ENCODE peak calls at places on chromosomes 13 and 19, in six cellular contexts. One of them, this sample, is unnamed.

GRCh38 chr19:435056-435706 is 25.7 kb downstream of the SHC2 start:
- DNase-seq in WTC11: no peak
- DNase-seq in ascending aorta: no peak
- DNase-seq in heart right ventricle: no peak
- DNase-seq in BJ: no peak
- DNase-seq in astrocyte of the cerebellum: no peak
- DNase-seq in this sample: no peak

GRCh38 chr13:28707629-28708427 is 10.9 kb downstream of the SLC46A3 start:
- DNase-seq in ascending aorta: no peak
- DNase-seq in WTC11: no peak
- DNase-seq in heart right ventricle: no peak
- DNase-seq in BJ: peak
- DNase-seq in astrocyte of the cerebellum: peak
- DNase-seq in this sample: no peak

GRCh38 chr13:49810464-49810824 is 18.0 kb upstream of the KPNA3 start:
- DNase-seq in astrocyte of the cerebellum: no peak
- DNase-seq in WTC11: no peak
- DNase-seq in BJ: no peak
- DNase-seq in ascending aorta: no peak
- DNase-seq in heart right ventricle: no peak
- DNase-seq in this sample: no peak

GRCh38 chr13:72437458-72437857 is 290.0 kb downstream of the MZT1 start:
- DNase-seq in BJ: peak
- DNase-seq in astrocyte of the cerebellum: peak
- DNase-seq in ascending aorta: no peak
- DNase-seq in WTC11: no peak
- DNase-seq in heart right ventricle: no peak
- DNase-seq in this sample: no peak

GRCh38 chr13:25377244-25377962 is 5.6 kb downstream of the ATP8A2 start:
- DNase-seq in ascending aorta: no peak
- DNase-seq in astrocyte of the cerebellum: no peak
- DNase-seq in heart right ventricle: no peak
- DNase-seq in BJ: no peak
- DNase-seq in WTC11: no peak
- DNase-seq in this sample: no peak

GRCh38 chr13:85009447-85009846 is 789.8 kb downstream of the SLITRK6 start:
- DNase-seq in BJ: no peak
- DNase-seq in WTC11: no peak
- DNase-seq in ascending aorta: no peak
- DNase-seq in astrocyte of the cerebellum: no peak
- DNase-seq in heart right ventricle: no peak
- DNase-seq in this sample: no peak

GRCh38 chr13:29474991-29475390 is 120.5 kb downstream of the SLC7A1 start:
- DNase-seq in astrocyte of the cerebellum: peak
- DNase-seq in ascending aorta: no peak
- DNase-seq in WTC11: no peak
- DNase-seq in BJ: peak
- DNase-seq in heart right ventricle: no peak
- DNase-seq in this sample: no peak

GRCh38 chr19:47510516-47511127 is 4.2 kb downstream of the NAPA start:
- DNase-seq in WTC11: no peak
- DNase-seq in astrocyte of the cerebellum: no peak
- DNase-seq in heart right ventricle: no peak
- DNase-seq in ascending aorta: no peak
- DNase-seq in BJ: no peak
- DNase-seq in this sample: no peak

GRCh38 chr19:7327802-7328201 is 20.9 kb upstream of the ARHGEF18 start:
- DNase-seq in WTC11: no peak
- DNase-seq in ascending aorta: no peak
- DNase-seq in astrocyte of the cerebellum: no peak
- DNase-seq in BJ: no peak
- DNase-seq in heart right ventricle: no peak
- DNase-seq in this sample: no peak

GRCh38 chr19:45376045-45376724 is 5.8 kb upstream of the ERCC2 start:
- DNase-seq in heart right ventricle: no peak
- DNase-seq in WTC11: peak
- DNase-seq in astrocyte of the cerebellum: peak
- DNase-seq in ascending aorta: no peak
- DNase-seq in BJ: peak
- DNase-seq in this sample: peak

GRCh38 chr13:79503069-79503468 is 22.1 kb downstream of the NDFIP2 start:
- DNase-seq in heart right ventricle: no peak
- DNase-seq in BJ: no peak
- DNase-seq in WTC11: no peak
- DNase-seq in astrocyte of the cerebellum: no peak
- DNase-seq in ascending aorta: no peak
- DNase-seq in this sample: no peak

GRCh38 chr19:28424662-28425430 is 788.1 kb downstream of the UQCRFS1 start:
- DNase-seq in BJ: no peak
- DNase-seq in ascending aorta: no peak
- DNase-seq in WTC11: no peak
- DNase-seq in astrocyte of the cerebellum: no peak
- DNase-seq in heart right ventricle: no peak
- DNase-seq in this sample: no peak

GRCh38 chr19:8592231-8593009 is 15.2 kb upstream of the MYO1F start:
- DNase-seq in BJ: peak
- DNase-seq in WTC11: peak
- DNase-seq in heart right ventricle: peak
- DNase-seq in ascending aorta: peak
- DNase-seq in astrocyte of the cerebellum: peak
- DNase-seq in this sample: peak

GRCh38 chr13:99922631-99923404 is 48.7 kb downstream of the ZIC5 start:
- DNase-seq in astrocyte of the cerebellum: no peak
- DNase-seq in WTC11: no peak
- DNase-seq in heart right ventricle: no peak
- DNase-seq in BJ: no peak
- DNase-seq in ascending aorta: no peak
- DNase-seq in this sample: no peak

GRCh38 chr13:90908792-90909191 is 438.7 kb upstream of the MIR17HG start:
- DNase-seq in ascending aorta: no peak
- DNase-seq in BJ: no peak
- DNase-seq in astrocyte of the cerebellum: no peak
- DNase-seq in heart right ventricle: no peak
- DNase-seq in WTC11: no peak
- DNase-seq in this sample: no peak

GRCh38 chr19:34523408-34523807 is 41.9 kb downstream of the WTIP start:
- DNase-seq in ascending aorta: no peak
- DNase-seq in WTC11: no peak
- DNase-seq in astrocyte of the cerebellum: no peak
- DNase-seq in heart right ventricle: no peak
- DNase-seq in BJ: no peak
- DNase-seq in this sample: no peak

GRCh38 chr13:52169839-52170238 is 10.4 kb upstream of the NEK3 start:
- DNase-seq in BJ: no peak
- DNase-seq in WTC11: no peak
- DNase-seq in heart right ventricle: no peak
- DNase-seq in ascending aorta: no peak
- DNase-seq in astrocyte of the cerebellum: no peak
- DNase-seq in this sample: no peak

GRCh38 chr19:49669511-49669910 is 3.8 kb downstream of the BCL2L12 start:
- DNase-seq in heart right ventricle: no peak
- DNase-seq in WTC11: no peak
- DNase-seq in ascending aorta: no peak
- DNase-seq in BJ: no peak
- DNase-seq in astrocyte of the cerebellum: no peak
- DNase-seq in this sample: no peak

GRCh38 chr19:29769997-29770396 is 41.8 kb upstream of the CCNE1 start:
- DNase-seq in astrocyte of the cerebellum: no peak
- DNase-seq in ascending aorta: no peak
- DNase-seq in WTC11: no peak
- DNase-seq in heart right ventricle: no peak
- DNase-seq in BJ: no peak
- DNase-seq in this sample: no peak

GRCh38 chr19:58575183-58576041 is 2.3 kb upstream of the MZF1 start:
- DNase-seq in astrocyte of the cerebellum: peak
- DNase-seq in WTC11: peak
- DNase-seq in BJ: peak
- DNase-seq in ascending aorta: peak
- DNase-seq in heart right ventricle: peak
- DNase-seq in this sample: peak

GRCh38 chr13:47757681-47758080 is 243.4 kb downstream of the SUCLA2 start:
- DNase-seq in BJ: no peak
- DNase-seq in ascending aorta: no peak
- DNase-seq in astrocyte of the cerebellum: no peak
- DNase-seq in heart right ventricle: no peak
- DNase-seq in WTC11: no peak
- DNase-seq in this sample: no peak
- TF ChIP-seq CTCF in BJ: no peak
- TF ChIP-seq CTCF in ascending aorta: no peak
- TF ChIP-seq CTCF in astrocyte of the cerebellum: no peak
- TF ChIP-seq CTCF in heart right ventricle: no peak
- TF ChIP-seq CTCF in WTC11: no peak
- TF ChIP-seq CTCF in this sample: no peak

DNA sequence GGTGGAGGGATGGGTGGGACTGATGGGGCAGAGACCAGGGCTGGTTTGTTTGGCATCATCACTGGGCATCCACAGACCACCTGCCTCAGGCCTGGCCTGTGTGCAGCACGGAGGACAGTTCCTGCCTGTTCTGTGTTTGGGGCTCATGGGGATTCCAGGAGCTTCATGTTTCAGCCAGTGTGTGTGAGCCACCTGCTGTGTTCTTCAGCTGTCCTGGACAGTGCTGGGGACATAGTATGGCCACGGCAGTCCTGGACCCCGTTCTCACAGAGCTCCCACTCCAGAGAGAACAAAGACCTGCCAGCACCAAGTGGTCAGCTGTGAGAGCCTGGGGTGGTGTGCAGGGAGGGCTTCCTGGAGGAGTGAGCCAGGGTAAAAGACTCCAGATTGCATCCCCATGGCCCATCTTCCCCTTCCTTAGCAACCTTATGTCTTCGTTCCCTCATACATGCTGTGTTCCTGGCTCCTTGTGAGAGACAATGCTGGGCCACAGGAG is 2.0 kb upstream of the CCDC97 start:
- DNase-seq in WTC11: no peak
- DNase-seq in ascending aorta: no peak
- DNase-seq in BJ: no peak
- DNase-seq in heart right ventricle: no peak
- DNase-seq in astrocyte of the cerebellum: no peak
- DNase-seq in this sample: no peak
- TF ChIP-seq CTCF in WTC11: no peak
- TF ChIP-seq CTCF in ascending aorta: no peak
- TF ChIP-seq CTCF in BJ: no peak
- TF ChIP-seq CTCF in heart right ventricle: no peak
- TF ChIP-seq CTCF in astrocyte of the cerebellum: no peak
- TF ChIP-seq CTCF in this sample: no peak

GRCh38 chr19:15195381-15195964 is 5.3 kb downstream of the NOTCH3 start:
- DNase-seq in heart right ventricle: peak
- DNase-seq in ascending aorta: peak
- DNase-seq in astrocyte of the cerebellum: no peak
- DNase-seq in BJ: peak
- DNase-seq in WTC11: peak
- DNase-seq in this sample: peak
- TF ChIP-seq CTCF in heart right ventricle: no peak
- TF ChIP-seq CTCF in ascending aorta: no peak
- TF ChIP-seq CTCF in astrocyte of the cerebellum: no peak
- TF ChIP-seq CTCF in BJ: peak
- TF ChIP-seq CTCF in WTC11: no peak
- TF ChIP-seq CTCF in this sample: no peak

GRCh38 chr13:53778937-53779336 is 750.3 kb downstream of the OLFM4 start:
- DNase-seq in heart right ventricle: no peak
- DNase-seq in WTC11: no peak
- DNase-seq in ascending aorta: no peak
- DNase-seq in BJ: no peak
- DNase-seq in astrocyte of the cerebellum: no peak
- DNase-seq in this sample: no peak

GRCh38 chr13:53775807-53776206 is 747.2 kb downstream of the OLFM4 start:
- DNase-seq in ascending aorta: no peak
- DNase-seq in BJ: no peak
- DNase-seq in heart right ventricle: no peak
- DNase-seq in WTC11: no peak
- DNase-seq in astrocyte of the cerebellum: no peak
- DNase-seq in this sample: no peak
- TF ChIP-seq CTCF in ascending aorta: no peak
- TF ChIP-seq CTCF in BJ: no peak
- TF ChIP-seq CTCF in heart right ventricle: no peak
- TF ChIP-seq CTCF in WTC11: no peak
- TF ChIP-seq CTCF in astrocyte of the cerebellum: no peak
- TF ChIP-seq CTCF in this sample: no peak

DNA sequence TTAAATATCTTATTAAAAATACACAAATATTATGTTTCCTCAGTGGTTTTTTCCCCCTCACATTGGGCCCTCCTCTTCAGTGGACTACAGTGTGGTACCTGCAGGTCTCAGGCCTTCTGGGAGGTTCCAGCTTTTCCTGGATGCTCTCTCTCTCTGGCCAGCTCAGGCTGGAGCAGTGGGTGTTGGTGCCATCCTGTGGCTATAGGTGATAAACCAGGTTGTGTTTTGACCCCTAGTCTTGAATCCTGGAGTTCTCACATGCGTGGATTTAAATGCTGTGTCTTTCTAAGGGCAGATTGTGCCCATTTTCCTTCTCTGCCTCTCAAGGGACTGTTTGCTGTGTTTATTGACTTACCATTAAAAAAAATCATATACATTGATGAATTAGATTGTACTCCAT is 41.2 kb upstream of the ZNF527 start:
- DNase-seq in BJ: no peak
- DNase-seq in heart right ventricle: no peak
- DNase-seq in WTC11: peak
- DNase-seq in ascending aorta: no peak
- DNase-seq in astrocyte of the cerebellum: no peak
- DNase-seq in this sample: no peak
- TF ChIP-seq CTCF in BJ: no peak
- TF ChIP-seq CTCF in heart right ventricle: no peak
- TF ChIP-seq CTCF in WTC11: no peak
- TF ChIP-seq CTCF in ascending aorta: no peak
- TF ChIP-seq CTCF in astrocyte of the cerebellum: no peak
- TF ChIP-seq CTCF in this sample: no peak

GRCh38 chr19:18100710-18101109 is 3.1 kb downstream of the MAST3 start:
- DNase-seq in astrocyte of the cerebellum: no peak
- DNase-seq in BJ: no peak
- DNase-seq in ascending aorta: no peak
- DNase-seq in heart right ventricle: no peak
- DNase-seq in WTC11: peak
- DNase-seq in this sample: peak
- TF ChIP-seq CTCF in astrocyte of the cerebellum: no peak
- TF ChIP-seq CTCF in BJ: no peak
- TF ChIP-seq CTCF in ascending aorta: no peak
- TF ChIP-seq CTCF in heart right ventricle: no peak
- TF ChIP-seq CTCF in WTC11: no peak
- TF ChIP-seq CTCF in this sample: no peak

DNA sequence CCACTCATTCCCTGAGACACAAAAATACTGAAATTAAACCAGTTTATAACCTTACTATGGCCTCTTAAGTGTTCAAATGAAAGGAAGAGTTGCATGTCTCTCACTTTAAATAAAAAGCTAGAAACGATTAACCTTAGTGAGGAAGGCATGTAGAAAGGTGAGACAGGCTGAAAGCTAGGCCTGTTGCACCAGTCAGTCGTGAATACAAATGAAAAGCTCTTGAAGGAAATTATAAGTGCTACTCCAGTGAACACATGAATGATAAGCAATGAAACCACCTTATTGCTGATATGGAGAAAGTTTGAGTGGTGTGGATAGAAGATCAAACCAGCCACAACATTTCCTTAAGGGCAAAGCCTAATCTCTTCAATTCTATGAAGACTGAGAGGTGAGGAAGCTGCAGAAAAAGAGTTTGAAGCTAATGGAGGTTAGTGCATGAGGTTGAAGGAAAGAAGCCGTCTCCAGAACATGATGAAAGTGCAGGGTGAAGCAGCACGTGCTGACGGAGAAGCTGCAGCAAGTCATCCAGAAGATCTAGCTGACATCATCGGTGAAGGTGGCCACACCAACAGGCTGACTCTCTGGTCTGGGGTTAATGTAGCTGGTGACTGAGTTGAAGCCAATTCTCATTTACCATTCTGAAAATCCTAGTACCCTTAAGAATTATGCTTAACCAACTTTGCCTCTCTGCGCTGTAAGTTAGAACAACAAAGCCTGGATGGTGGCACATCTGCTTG is 94.5 kb upstream of the TEX29 start:
- DNase-seq in heart right ventricle: no peak
- DNase-seq in ascending aorta: no peak
- DNase-seq in WTC11: no peak
- DNase-seq in astrocyte of the cerebellum: no peak
- DNase-seq in BJ: no peak
- DNase-seq in this sample: no peak
- TF ChIP-seq CTCF in heart right ventricle: no peak
- TF ChIP-seq CTCF in ascending aorta: no peak
- TF ChIP-seq CTCF in WTC11: no peak
- TF ChIP-seq CTCF in astrocyte of the cerebellum: no peak
- TF ChIP-seq CTCF in BJ: no peak
- TF ChIP-seq CTCF in this sample: no peak